ENCODE peak calls at places on chromosomes 13 and 19, in nine cellular contexts. One of them, this sample, is unnamed. For H3K36me3, the result is how much of the 10 kb centered on the place peaks cover.

GRCh38 chr13:30736461-30736860 is 1.1 kb downstream of the ALOX5AP start:
- DNase-seq in stomach: no peak
- DNase-seq in breast epithelium: no peak
- DNase-seq in spleen: no peak
- DNase-seq in GM12878: no peak
- DNase-seq in upper lobe of left lung: no peak
- DNase-seq in transverse colon: no peak
- DNase-seq in Panc1: no peak
- DNase-seq in sigmoid colon: no peak
- DNase-seq in this sample: no peak

GRCh38 chr19:43784981-43785808 is 4.4 kb upstream of the KCNN4 start:
- DNase-seq in stomach: peak
- DNase-seq in breast epithelium: no peak
- DNase-seq in spleen: peak
- DNase-seq in GM12878: no peak
- DNase-seq in upper lobe of left lung: peak
- DNase-seq in transverse colon: peak
- DNase-seq in Panc1: peak
- DNase-seq in sigmoid colon: no peak
- DNase-seq in this sample: no peak

GRCh38 chr19:43574424-43575155 is 737 bp downstream of the XRCC1 start:
- DNase-seq in stomach: no peak
- DNase-seq in breast epithelium: no peak
- DNase-seq in spleen: no peak
- DNase-seq in GM12878: no peak
- DNase-seq in upper lobe of left lung: no peak
- DNase-seq in transverse colon: no peak
- DNase-seq in Panc1: no peak
- DNase-seq in sigmoid colon: no peak
- DNase-seq in this sample: no peak

GRCh38 chr19:33379151-33379829 is 5.8 kb downstream of the CEBPG start:
- DNase-seq in stomach: no peak
- DNase-seq in breast epithelium: no peak
- DNase-seq in spleen: no peak
- DNase-seq in GM12878: no peak
- DNase-seq in upper lobe of left lung: no peak
- DNase-seq in transverse colon: no peak
- DNase-seq in Panc1: no peak
- DNase-seq in sigmoid colon: no peak
- DNase-seq in this sample: peak

GRCh38 chr19:5045015-5045414 is 76.1 kb downstream of the KDM4B start:
- DNase-seq in stomach: no peak
- DNase-seq in breast epithelium: no peak
- DNase-seq in spleen: peak
- DNase-seq in GM12878: no peak
- DNase-seq in upper lobe of left lung: no peak
- DNase-seq in transverse colon: no peak
- DNase-seq in Panc1: no peak
- DNase-seq in sigmoid colon: no peak
- DNase-seq in this sample: no peak

GRCh38 chr13:44407891-44408290 is 34.3 kb downstream of the SERP2 start:
- DNase-seq in stomach: no peak
- DNase-seq in breast epithelium: no peak
- DNase-seq in spleen: no peak
- DNase-seq in GM12878: no peak
- DNase-seq in upper lobe of left lung: no peak
- DNase-seq in transverse colon: no peak
- DNase-seq in Panc1: no peak
- DNase-seq in sigmoid colon: no peak
- DNase-seq in this sample: no peak

GRCh38 chr19:13228561-13228960 is 78.3 kb downstream of the IER2 start:
- DNase-seq in stomach: no peak
- DNase-seq in breast epithelium: no peak
- DNase-seq in spleen: no peak
- DNase-seq in GM12878: no peak
- DNase-seq in upper lobe of left lung: no peak
- DNase-seq in transverse colon: no peak
- DNase-seq in Panc1: no peak
- DNase-seq in sigmoid colon: no peak
- DNase-seq in this sample: no peak

GRCh38 chr13:73228546-73228945 is 169.7 kb downstream of the KLF5 start:
- DNase-seq in stomach: no peak
- DNase-seq in breast epithelium: no peak
- DNase-seq in spleen: no peak
- DNase-seq in GM12878: no peak
- DNase-seq in upper lobe of left lung: no peak
- DNase-seq in transverse colon: no peak
- DNase-seq in Panc1: no peak
- DNase-seq in sigmoid colon: no peak
- DNase-seq in this sample: no peak

GRCh38 chr19:40411125-40411842 is 1.9 kb downstream of the PRX start:
- DNase-seq in stomach: no peak
- DNase-seq in breast epithelium: no peak
- DNase-seq in spleen: no peak
- DNase-seq in GM12878: no peak
- DNase-seq in upper lobe of left lung: peak
- DNase-seq in transverse colon: peak
- DNase-seq in Panc1: no peak
- DNase-seq in sigmoid colon: no peak
- DNase-seq in this sample: no peak

GRCh38 chr19:5801796-5802616 is 2.9 kb upstream of the NRTN start:
- DNase-seq in stomach: no peak
- DNase-seq in breast epithelium: no peak
- DNase-seq in spleen: no peak
- DNase-seq in GM12878: no peak
- DNase-seq in upper lobe of left lung: no peak
- DNase-seq in transverse colon: no peak
- DNase-seq in Panc1: no peak
- DNase-seq in sigmoid colon: peak
- DNase-seq in this sample: no peak

GRCh38 chr19:8319807-8320520 is 1.2 kb downstream of the NDUFA7 start:
- DNase-seq in stomach: no peak
- DNase-seq in breast epithelium: no peak
- DNase-seq in spleen: no peak
- DNase-seq in GM12878: no peak
- DNase-seq in upper lobe of left lung: no peak
- DNase-seq in transverse colon: no peak
- DNase-seq in Panc1: no peak
- DNase-seq in sigmoid colon: no peak
- DNase-seq in this sample: no peak

GRCh38 chr19:8320564-8321066 is 560 bp downstream of the NDUFA7 start:
- DNase-seq in stomach: no peak
- DNase-seq in breast epithelium: no peak
- DNase-seq in spleen: no peak
- DNase-seq in GM12878: no peak
- DNase-seq in upper lobe of left lung: no peak
- DNase-seq in transverse colon: no peak
- DNase-seq in Panc1: no peak
- DNase-seq in sigmoid colon: no peak
- DNase-seq in this sample: no peak

GRCh38 chr19:8321760-8322637 is 703 bp downstream of the RPS28 start:
- DNase-seq in stomach: no peak
- DNase-seq in breast epithelium: no peak
- DNase-seq in spleen: no peak
- DNase-seq in GM12878: no peak
- DNase-seq in upper lobe of left lung: no peak
- DNase-seq in transverse colon: no peak
- DNase-seq in Panc1: no peak
- DNase-seq in sigmoid colon: no peak
- DNase-seq in this sample: no peak

GRCh38 chr19:8322638-8322997 is 1.3 kb downstream of the RPS28 start:
- DNase-seq in stomach: no peak
- DNase-seq in breast epithelium: no peak
- DNase-seq in spleen: no peak
- DNase-seq in GM12878: no peak
- DNase-seq in upper lobe of left lung: no peak
- DNase-seq in transverse colon: no peak
- DNase-seq in Panc1: no peak
- DNase-seq in sigmoid colon: no peak
- DNase-seq in this sample: no peak

GRCh38 chr19:8321067-8321759 is at the start of the genes NDUFA7 and RPS28:
- DNase-seq in stomach: peak
- DNase-seq in breast epithelium: peak
- DNase-seq in spleen: peak
- DNase-seq in GM12878: peak
- DNase-seq in upper lobe of left lung: peak
- DNase-seq in transverse colon: peak
- DNase-seq in Panc1: peak
- DNase-seq in sigmoid colon: peak
- DNase-seq in this sample: peak
- TF ChIP-seq CTCF in stomach: no peak
- TF ChIP-seq CTCF in breast epithelium: no peak
- TF ChIP-seq CTCF in spleen: peak
- TF ChIP-seq CTCF in GM12878: peak
- TF ChIP-seq CTCF in upper lobe of left lung: peak
- TF ChIP-seq CTCF in transverse colon: no peak
- TF ChIP-seq CTCF in Panc1: no peak
- TF ChIP-seq CTCF in sigmoid colon: peak
- TF ChIP-seq CTCF in this sample: no peak

DNA sequence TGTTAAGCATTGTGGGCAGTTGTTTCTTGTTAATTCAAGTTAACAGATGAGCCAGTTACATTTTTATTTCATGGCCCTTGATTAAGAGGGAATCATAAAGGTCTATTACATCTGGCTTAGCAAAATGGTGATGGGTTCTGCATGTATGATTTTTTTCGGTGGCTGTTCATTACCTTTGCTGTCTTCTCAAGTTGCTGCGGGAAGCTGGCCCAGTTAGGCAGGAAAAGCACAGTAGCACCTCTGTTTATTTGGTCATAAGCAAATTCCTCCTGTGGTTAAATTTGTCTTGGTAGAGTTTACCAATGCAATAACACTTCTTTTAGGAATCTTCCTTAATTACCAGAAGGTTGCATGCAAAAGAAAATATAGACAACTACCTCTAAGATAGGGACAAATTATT is 104.5 kb downstream of the FRY start:
- DNase-seq in stomach: no peak
- DNase-seq in breast epithelium: no peak
- DNase-seq in spleen: no peak
- DNase-seq in GM12878: no peak
- DNase-seq in upper lobe of left lung: no peak
- DNase-seq in transverse colon: no peak
- DNase-seq in Panc1: no peak
- DNase-seq in sigmoid colon: no peak
- DNase-seq in this sample: no peak
- H3K36me3 ChIP-seq in stomach: under half
- H3K36me3 ChIP-seq in breast epithelium: under half
- H3K36me3 ChIP-seq in spleen: under half
- H3K36me3 ChIP-seq in GM12878: under half
- H3K36me3 ChIP-seq in upper lobe of left lung: under half
- H3K36me3 ChIP-seq in transverse colon: under half
- H3K36me3 ChIP-seq in Panc1: under half
- H3K36me3 ChIP-seq in sigmoid colon: under half
- H3K36me3 ChIP-seq in this sample: under half

GRCh38 chr13:106597190-106597589 is 29.3 kb upstream of the ARGLU1 start:
- DNase-seq in stomach: no peak
- DNase-seq in breast epithelium: no peak
- DNase-seq in spleen: no peak
- DNase-seq in GM12878: no peak
- DNase-seq in upper lobe of left lung: no peak
- DNase-seq in transverse colon: no peak
- DNase-seq in Panc1: no peak
- DNase-seq in sigmoid colon: peak
- DNase-seq in this sample: no peak

GRCh38 chr13:106597759-106598395 is 29.9 kb upstream of the ARGLU1 start:
- DNase-seq in stomach: no peak
- DNase-seq in breast epithelium: no peak
- DNase-seq in spleen: no peak
- DNase-seq in GM12878: no peak
- DNase-seq in upper lobe of left lung: peak
- DNase-seq in transverse colon: no peak
- DNase-seq in Panc1: no peak
- DNase-seq in sigmoid colon: no peak
- DNase-seq in this sample: no peak

GRCh38 chr13:106603568-106603967 is 35.6 kb upstream of the ARGLU1 start:
- DNase-seq in stomach: no peak
- DNase-seq in breast epithelium: no peak
- DNase-seq in spleen: no peak
- DNase-seq in GM12878: no peak
- DNase-seq in upper lobe of left lung: no peak
- DNase-seq in transverse colon: no peak
- DNase-seq in Panc1: no peak
- DNase-seq in sigmoid colon: no peak
- DNase-seq in this sample: no peak

GRCh38 chr13:106602178-106602577 is 34.2 kb upstream of the ARGLU1 start:
- DNase-seq in stomach: peak
- DNase-seq in breast epithelium: no peak
- DNase-seq in spleen: no peak
- DNase-seq in GM12878: no peak
- DNase-seq in upper lobe of left lung: peak
- DNase-seq in transverse colon: peak
- DNase-seq in Panc1: no peak
- DNase-seq in sigmoid colon: no peak
- DNase-seq in this sample: no peak

GRCh38 chr13:106599875-106600797 is 32.2 kb upstream of the ARGLU1 start:
- DNase-seq in stomach: no peak
- DNase-seq in breast epithelium: no peak
- DNase-seq in spleen: no peak
- DNase-seq in GM12878: no peak
- DNase-seq in upper lobe of left lung: no peak
- DNase-seq in transverse colon: no peak
- DNase-seq in Panc1: no peak
- DNase-seq in sigmoid colon: no peak
- DNase-seq in this sample: no peak
- TF ChIP-seq POLR2AphosphoS5 in stomach: no peak
- TF ChIP-seq POLR2AphosphoS5 in breast epithelium: no peak
- TF ChIP-seq POLR2AphosphoS5 in spleen: no peak
- TF ChIP-seq POLR2AphosphoS5 in GM12878: no peak
- TF ChIP-seq POLR2AphosphoS5 in upper lobe of left lung: no peak
- TF ChIP-seq POLR2AphosphoS5 in transverse colon: no peak
- TF ChIP-seq POLR2AphosphoS5 in Panc1: no peak
- TF ChIP-seq POLR2AphosphoS5 in sigmoid colon: no peak
- TF ChIP-seq POLR2AphosphoS5 in this sample: no peak

GRCh38 chr13:105139380-105140285 is 1395.8 kb downstream of the EFNB2 start:
- DNase-seq in stomach: peak
- DNase-seq in breast epithelium: no peak
- DNase-seq in spleen: peak
- DNase-seq in GM12878: peak
- DNase-seq in upper lobe of left lung: peak
- DNase-seq in transverse colon: peak
- DNase-seq in Panc1: no peak
- DNase-seq in sigmoid colon: peak
- DNase-seq in this sample: peak

GRCh38 chr13:105144936-105145335 is 1390.5 kb downstream of the EFNB2 start:
- DNase-seq in stomach: no peak
- DNase-seq in breast epithelium: no peak
- DNase-seq in spleen: no peak
- DNase-seq in GM12878: no peak
- DNase-seq in upper lobe of left lung: no peak
- DNase-seq in transverse colon: no peak
- DNase-seq in Panc1: no peak
- DNase-seq in sigmoid colon: no peak
- DNase-seq in this sample: no peak

GRCh38 chr13:105147481-105147880 is 1388.0 kb downstream of the EFNB2 start:
- DNase-seq in stomach: no peak
- DNase-seq in breast epithelium: no peak
- DNase-seq in spleen: no peak
- DNase-seq in GM12878: no peak
- DNase-seq in upper lobe of left lung: no peak
- DNase-seq in transverse colon: no peak
- DNase-seq in Panc1: no peak
- DNase-seq in sigmoid colon: no peak
- DNase-seq in this sample: no peak

GRCh38 chr13:105142556-105142955 is 1392.9 kb downstream of the EFNB2 start:
- DNase-seq in stomach: no peak
- DNase-seq in breast epithelium: no peak
- DNase-seq in spleen: no peak
- DNase-seq in GM12878: no peak
- DNase-seq in upper lobe of left lung: no peak
- DNase-seq in transverse colon: no peak
- DNase-seq in Panc1: no peak
- DNase-seq in sigmoid colon: no peak
- DNase-seq in this sample: no peak

GRCh38 chr13:105144020-105144419 is 1391.4 kb downstream of the EFNB2 start:
- DNase-seq in stomach: no peak
- DNase-seq in breast epithelium: no peak
- DNase-seq in spleen: no peak
- DNase-seq in GM12878: no peak
- DNase-seq in upper lobe of left lung: no peak
- DNase-seq in transverse colon: no peak
- DNase-seq in Panc1: no peak
- DNase-seq in sigmoid colon: no peak
- DNase-seq in this sample: no peak
- TF ChIP-seq CTCF in stomach: no peak
- TF ChIP-seq CTCF in breast epithelium: no peak
- TF ChIP-seq CTCF in spleen: no peak
- TF ChIP-seq CTCF in GM12878: no peak
- TF ChIP-seq CTCF in upper lobe of left lung: no peak
- TF ChIP-seq CTCF in transverse colon: no peak
- TF ChIP-seq CTCF in Panc1: no peak
- TF ChIP-seq CTCF in sigmoid colon: no peak
- TF ChIP-seq CTCF in this sample: no peak